ENCODE peak calls at places on chromosomes 13 and 19, in six cellular contexts. P, F, H, V, J and B are unnamed samples.
A peak's percentile ranks its signal among the peaks of the same experiment; 100 is the strongest.

GRCh38 chr19:29878973-29879654 is 62.9 kb upstream of the URI1 start:
- DNase-seq in P (peak; percentile 49), F (peak; percentile 71), H (no peak), V (no peak), J (no peak), B (peak; percentile 66)

GRCh38 chr13:22278336-22278929 is 607.6 kb downstream of the FGF9 start:
- DNase-seq in P (peak; percentile 77), F (peak; percentile 29), H (peak; percentile 44), V (peak; percentile 90), J (peak; percentile 68), B (peak; percentile 85)

GRCh38 chr19:5122121-5122400 is 153.1 kb downstream of the KDM4B start:
- DNase-seq in P (no peak), F (no peak), H (no peak), V (no peak), J (no peak), B (no peak)

GRCh38 chr19:49362926-49363264 is 679 bp upstream of the TEAD2 start:
- DNase-seq in P (peak; percentile 49), F (no peak), H (no peak), V (peak; percentile 38), J (no peak), B (no peak)

GRCh38 chr13:99996177-99996705 is 14.7 kb downstream of the ZIC2 start:
- DNase-seq in P (no peak), F (no peak), H (no peak), V (no peak), J (no peak), B (no peak)

GRCh38 chr19:41192574-41193419 is at the start of gene CYP2S1:
- DNase-seq in P (no peak), F (peak; percentile 82), H (no peak), V (peak; percentile 82), J (peak; percentile 25), B (no peak)

GRCh38 chr19:47381653-47382279 is 32.7 kb downstream of the DHX34 start:
- DNase-seq in P (no peak), F (no peak), H (no peak), V (peak; percentile 9), J (no peak), B (no peak)

GRCh38 chr19:29681422-29682235 is 16.4 kb downstream of the PLEKHF1 start:
- DNase-seq in P (no peak), F (no peak), H (no peak), V (no peak), J (no peak), B (no peak)

GRCh38 chr13:71828564-71828963 is 38.4 kb downstream of the DACH1 start:
- DNase-seq in P (no peak), F (no peak), H (no peak), V (no peak), J (no peak), B (no peak)

GRCh38 chr19:13633522-13633922 is 127.2 kb upstream of the CACNA1A start:
- DNase-seq in P (no peak), F (no peak), H (no peak), V (no peak), J (no peak), B (no peak)

GRCh38 chr19:40216777-40217026 is 1.5 kb downstream of the TTC9B start:
- DNase-seq in P (no peak), F (no peak), H (no peak), V (no peak), J (no peak), B (no peak)

GRCh38 chr19:53076984-53077383 is 26.2 kb downstream of the ZNF160 start:
- DNase-seq in P (peak; percentile 87), F (peak; percentile 27), H (no peak), V (peak; percentile 13), J (no peak), B (peak; percentile 78)

GRCh38 chr19:21677696-21678418 is 89.5 kb downstream of the ZNF100 start:
- DNase-seq in P (no peak), F (no peak), H (no peak), V (no peak), J (peak; percentile 2), B (peak; percentile 33)

GRCh38 chr19:42244452-42245220 is 2.2 kb upstream of the GSK3A start:
- DNase-seq in P (peak; percentile 94), F (peak; percentile 98), H (peak; percentile 88), V (peak; percentile 94), J (peak; percentile 91), B (peak; percentile 97)

GRCh38 chr19:5587661-5588060 is 19.9 kb upstream of the TINCR start:
- DNase-seq in P (no peak), F (no peak), H (no peak), V (no peak), J (no peak), B (no peak)

GRCh38 chr13:110331362-110331761 is 24.3 kb downstream of the COL4A2 start:
- DNase-seq in P (no peak), F (no peak), H (no peak), V (no peak), J (no peak), B (peak; percentile 45)

GRCh38 chr13:112213467-112214245 is 146.7 kb downstream of the SOX1 start:
- DNase-seq in P (no peak), F (no peak), H (no peak), V (peak; percentile 86), J (no peak), B (no peak)

GRCh38 chr19:38718747-38719543 is 25.3 kb downstream of the CAPN12 start:
- DNase-seq in P (no peak), F (peak; percentile 17), H (no peak), V (no peak), J (no peak), B (no peak)

GRCh38 chr13:50766043-50766442 is 77.4 kb downstream of the DLEU7 start:
- DNase-seq in P (no peak), F (no peak), H (no peak), V (no peak), J (no peak), B (no peak)

GRCh38 chr19:3387645-3388589 is 21.5 kb downstream of the NFIC start:
- DNase-seq in P (peak; percentile 94), F (no peak), H (no peak), V (peak; percentile 92), J (no peak), B (peak; percentile 86)

GRCh38 chr13:36710396-36710795 is 36.6 kb downstream of the SERTM1 start:
- DNase-seq in P (no peak), F (no peak), H (no peak), V (no peak), J (no peak), B (no peak)

GRCh38 chr19:9205506-9206113 is 13.8 kb downstream of the OR7D4 start:
- DNase-seq in P (peak; percentile 83), F (peak; percentile 74), H (peak; percentile 45), V (peak; percentile 79), J (peak; percentile 69), B (peak; percentile 87)

GRCh38 chr19:53809518-53810186 is 14.5 kb downstream of the NLRP12 start:
- DNase-seq in P (peak; percentile 20), F (peak; percentile 57), H (no peak), V (no peak), J (no peak), B (no peak)

GRCh38 chr13:34570954-34571353 is 371.1 kb upstream of the NBEA start:
- DNase-seq in P (no peak), F (no peak), H (no peak), V (no peak), J (no peak), B (no peak)

GRCh38 chr19:49916839-49917733 is 11.9 kb upstream of the ATF5 start:
- DNase-seq in P (no peak), F (no peak), H (no peak), V (no peak), J (no peak), B (no peak)

GRCh38 chr19:44968118-44968517 is 12.9 kb downstream of the CLPTM1 start:
- DNase-seq in P (no peak), F (no peak), H (no peak), V (no peak), J (no peak), B (no peak)

GRCh38 chr13:98479496-98480003 is 97.4 kb downstream of the STK24 start:
- DNase-seq in P (no peak), F (no peak), H (no peak), V (no peak), J (no peak), B (no peak)

GRCh38 chr13:65468628-65469027 is 1761.5 kb downstream of the PCDH9 start:
- DNase-seq in P (no peak), F (peak; percentile 0), H (no peak), V (no peak), J (no peak), B (no peak)

GRCh38 chr13:102234618-102235017 is 167.2 kb downstream of the FGF14 start:
- DNase-seq in P (no peak), F (no peak), H (no peak), V (no peak), J (no peak), B (no peak)

GRCh38 chr19:44642375-44642774 is 1.3 kb upstream of the PVR start:
- DNase-seq in P (no peak), F (no peak), H (no peak), V (no peak), J (no peak), B (no peak)

GRCh38 chr13:113146750-113147149 is 11.7 kb upstream of the PROZ start:
- DNase-seq in P (no peak), F (no peak), H (no peak), V (no peak), J (no peak), B (no peak)

GRCh38 chr19:40567750-40568494 is 8.8 kb upstream of the SHKBP1 start:
- DNase-seq in P (no peak), F (no peak), H (no peak), V (no peak), J (no peak), B (no peak)

GRCh38 chr13:45333973-45334922 is 6.7 kb downstream of the TPT1 start:
- DNase-seq in P (no peak), F (no peak), H (no peak), V (peak; percentile 18), J (no peak), B (no peak)